ENCODE peak calls at places on chromosomes 2 and 18, in four cellular contexts. C is heart left ventricle, R is fibroblast of villous mesenchyme, N is psoas muscle. E is an unnamed sample.

GRCh38 chr18:59063912-59064311 is 75.8 kb upstream of the SEC11C start:
- DNase-seq in C (no peak), R (peak; percentile 63), N (no peak), E (no peak)

GRCh38 chr18:23194969-23195957 is 60.0 kb downstream of the CABLES1 start:
- DNase-seq in C (no peak), R (no peak), N (no peak), E (no peak)

GRCh38 chr2:212958757-212959295 is 192.6 kb downstream of the IKZF2 start:
- DNase-seq in C (no peak), R (peak; percentile 52), N (no peak), E (peak; percentile 67)

GRCh38 chr2:15756882-15757819 is 165.5 kb downstream of the DDX1 start:
- DNase-seq in C (no peak), R (no peak), N (no peak), E (no peak)

GRCh38 chr2:200975672-200976071 is 12.2 kb upstream of the ORC2 start:
- DNase-seq in C (no peak), R (no peak), N (no peak), E (no peak)

GRCh38 chr2:233026211-233026813 is 6.2 kb upstream of the NEU2 start:
- DNase-seq in C (no peak), R (peak; percentile 52), N (no peak), E (peak; percentile 79)

GRCh38 chr2:55159752-55160151 is 72.3 kb downstream of the CLHC1 start:
- DNase-seq in C (no peak), R (no peak), N (no peak), E (no peak)

GRCh38 chr2:152907046-152907445 is 188.6 kb downstream of the ARL6IP6 start:
- DNase-seq in C (no peak), R (no peak), N (no peak), E (no peak)

GRCh38 chr2:63320669-63321068 is 267.6 kb downstream of the WDPCP start:
- DNase-seq in C (no peak), R (no peak), N (no peak), E (no peak)

DNA sequence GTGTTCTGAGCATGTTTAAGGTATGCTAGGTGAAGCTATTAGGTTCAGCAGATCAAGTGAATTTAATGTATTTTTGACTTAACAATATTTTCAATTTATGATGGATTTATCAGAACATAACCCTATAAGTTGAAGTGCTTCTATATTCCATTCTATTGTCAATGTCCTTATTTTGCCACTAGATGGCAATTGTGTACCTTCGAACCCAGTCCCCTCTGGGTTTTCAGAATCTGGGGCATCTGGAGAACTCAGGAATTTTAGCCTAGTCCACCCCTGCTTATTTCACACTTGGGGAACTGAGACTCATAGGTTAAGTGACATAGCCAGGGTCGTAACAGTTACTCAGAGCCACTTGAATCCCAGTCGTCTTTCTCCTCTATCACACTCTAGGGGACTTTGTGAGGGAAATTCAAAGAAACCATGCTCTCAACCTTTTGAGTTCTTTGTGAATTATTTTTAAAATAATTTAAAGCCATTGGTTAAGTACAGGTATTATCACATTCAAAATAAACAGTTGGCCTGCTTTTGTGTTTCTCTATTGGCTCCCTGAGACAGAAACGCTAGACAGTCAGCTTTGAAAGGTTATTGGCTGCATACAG is 144.9 kb downstream of the TTC27 start:
- DNase-seq in C (no peak), R (peak; percentile 76), N (no peak), E (peak; percentile 85)
- TF ChIP-seq CTCF in C (peak; percentile 82), R (peak; percentile 77), N (peak; percentile 77), E (peak; percentile 55)

GRCh38 chr2:188665196-188665595 is 309.0 kb upstream of the COL3A1 start:
- DNase-seq in C (no peak), R (peak; percentile 33), N (no peak), E (no peak)
- H3K4me3 ChIP-seq in C (no peak overlapping the region), R (no peak overlapping the region), N (no peak overlapping the region), E (no peak overlapping the region)

DNA sequence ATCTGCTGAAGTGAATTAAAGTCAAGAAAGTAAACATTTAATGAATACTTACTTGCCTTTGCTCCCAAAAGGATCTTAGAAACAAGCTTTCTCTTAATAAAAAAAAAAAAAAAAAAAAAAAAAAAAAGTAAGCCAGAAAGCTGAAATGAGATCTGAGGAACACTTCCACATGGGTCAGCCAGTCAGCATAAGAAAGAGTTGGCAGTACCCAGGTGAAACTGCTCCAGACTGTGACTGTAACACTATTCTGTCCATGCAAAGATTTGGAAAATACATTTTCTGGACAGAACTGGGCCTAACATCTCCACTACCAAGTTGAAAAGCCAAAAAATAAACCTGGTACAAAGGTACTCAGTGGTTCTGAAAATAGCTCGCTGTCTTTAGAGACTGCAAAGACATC is 135.7 kb downstream of the THADA start:
- DNase-seq in C (no peak), R (no peak), N (no peak), E (no peak)
- TF ChIP-seq CTCF in C (no peak), R (no peak), N (no peak), E (no peak)

DNA sequence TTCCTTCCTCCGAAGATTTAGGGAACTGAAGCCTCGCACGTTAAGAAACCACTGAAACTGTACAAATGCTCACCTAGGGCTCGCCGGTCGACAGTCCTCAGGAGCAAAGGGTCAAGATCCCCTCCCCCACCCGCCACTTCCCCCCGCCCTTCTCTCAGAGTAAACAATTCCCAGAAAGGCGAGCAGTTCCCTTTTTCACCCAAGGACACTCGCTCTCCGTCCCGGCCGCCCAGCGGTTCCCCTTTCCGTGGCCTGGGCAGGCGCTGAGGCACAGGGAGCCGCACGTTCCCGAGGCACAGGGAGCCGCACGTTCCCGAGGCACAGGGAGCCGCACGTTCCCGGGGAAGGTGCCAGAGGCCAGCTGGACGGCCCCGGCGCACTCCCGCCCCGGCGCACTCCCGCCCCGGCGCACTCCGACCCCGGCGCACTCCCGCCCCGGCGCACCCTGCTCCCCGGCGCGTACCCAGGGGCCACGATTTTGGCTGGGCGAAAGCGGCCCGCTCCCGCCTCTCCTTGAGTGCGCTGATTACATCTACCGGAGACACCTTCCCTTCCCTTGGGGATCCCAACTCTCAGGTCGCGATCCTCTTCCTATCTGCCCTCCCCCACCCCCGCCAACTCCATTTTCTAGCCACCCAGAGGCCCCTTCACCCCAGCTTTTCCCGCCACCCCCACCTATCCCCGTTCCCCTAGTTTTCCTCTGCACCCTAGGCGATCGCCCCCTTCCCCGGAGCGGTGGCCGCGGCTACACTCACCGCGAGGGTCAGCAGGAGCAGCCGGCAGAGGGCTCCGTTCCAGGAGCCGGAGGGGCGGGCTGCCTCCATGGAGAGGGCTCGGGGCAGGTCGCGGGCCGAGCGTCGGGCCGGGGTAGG is 837 bp downstream of the DSC2 start:
- DNase-seq in C (peak; percentile 69), R (no peak), N (peak; percentile 79), E (no peak)
- H3K4me3 ChIP-seq in C (peak overlapping the region; percentile 74), R (no peak overlapping the region), N (peak overlapping the region; percentile 57), E (no peak overlapping the region)

DNA sequence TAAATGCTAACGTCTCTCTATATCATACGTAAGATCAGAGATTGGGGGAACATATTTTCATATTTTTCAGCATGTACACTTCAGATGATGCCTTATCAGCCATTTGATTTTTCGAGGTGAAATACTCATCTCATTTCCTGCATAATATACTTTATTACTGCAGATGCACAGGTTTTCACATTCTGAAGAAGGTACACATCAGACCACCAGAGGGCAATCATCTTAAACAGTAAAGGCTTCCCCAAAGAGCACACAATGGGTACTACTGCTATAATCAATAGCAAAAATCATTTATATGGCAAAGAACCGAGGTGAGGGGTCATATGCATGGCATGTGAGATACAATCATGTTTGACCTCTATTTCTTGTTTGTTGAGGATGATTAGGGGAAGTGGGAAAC is 118.9 kb downstream of the EPB41L3 start:
- DNase-seq in C (no peak), R (peak; percentile 8), N (no peak), E (peak; percentile 3)
- TF ChIP-seq CTCF in C (peak; percentile 40), R (peak; percentile 26), N (peak; percentile 29), E (peak; percentile 51)

GRCh38 chr2:140683658-140684057 is 1447.2 kb downstream of the LRP1B start:
- DNase-seq in C (no peak), R (no peak), N (no peak), E (no peak)

GRCh38 chr2:140687825-140688224 is 1443.0 kb downstream of the LRP1B start:
- DNase-seq in C (no peak), R (no peak), N (no peak), E (no peak)
- H3K4me3 ChIP-seq in C (no peak overlapping the region), R (no peak overlapping the region), N (no peak overlapping the region), E (no peak overlapping the region)

DNA sequence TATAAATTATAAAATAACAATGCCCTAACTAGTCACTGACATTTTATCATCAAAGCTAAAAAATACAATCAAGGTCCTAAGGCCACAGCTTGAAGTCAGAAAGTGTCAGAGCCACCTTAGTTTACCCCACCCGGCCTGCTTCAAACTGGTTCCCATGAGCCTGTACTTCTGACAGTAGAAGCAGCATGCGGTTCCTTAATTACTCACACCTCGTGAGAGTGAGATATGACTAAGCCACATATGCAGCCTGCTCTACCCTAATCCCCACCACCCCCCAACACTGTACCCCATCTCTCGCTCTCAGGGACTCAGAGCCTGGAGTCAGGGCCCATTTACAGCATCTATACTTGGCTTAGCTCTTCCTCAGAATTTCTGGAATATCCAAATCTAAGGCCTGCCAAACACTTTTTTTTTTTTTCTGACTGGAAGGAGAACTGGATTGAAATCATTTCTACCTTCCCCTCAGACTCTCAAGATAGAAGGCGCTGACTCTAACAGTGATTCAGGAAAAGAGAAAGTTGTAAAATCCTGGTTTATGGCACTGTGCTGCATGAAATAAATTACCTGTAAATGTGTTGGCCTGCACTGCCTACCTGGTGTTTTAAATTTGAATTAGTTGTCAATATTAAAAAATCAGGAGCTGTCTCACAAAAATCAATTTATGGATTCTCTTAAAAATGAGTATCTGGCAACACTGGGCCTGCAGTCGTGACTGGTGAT is 360.0 kb downstream of the RND3 start:
- DNase-seq in C (no peak), R (no peak), N (no peak), E (no peak)
- TF ChIP-seq CTCF in C (no peak), R (no peak), N (no peak), E (no peak)

E was measured in foreskin fibroblast.